ENCODE peak calls at places on chromosomes 11 and 22, in five cellular contexts. One of them, this sample, is unnamed.

GRCh38 chr11:16148301-16148787 is 208.0 kb downstream of the SOX6 start:
- DNase-seq in sciatic nerve: peak
- DNase-seq in fibroblast of the aortic adventitia: no peak
- DNase-seq in naive thymus-derived CD4-positive, alpha-beta T cell: no peak
- DNase-seq in A549: no peak
- DNase-seq in this sample: no peak

GRCh38 chr11:117610045-117610444 is 187.0 kb downstream of the DSCAML1 start:
- DNase-seq in naive thymus-derived CD4-positive, alpha-beta T cell: peak
- DNase-seq in A549: peak
- DNase-seq in sciatic nerve: peak
- DNase-seq in fibroblast of the aortic adventitia: peak
- DNase-seq in this sample: no peak

GRCh38 chr11:132126973-132127900 is 756.8 kb downstream of the NTM start:
- DNase-seq in naive thymus-derived CD4-positive, alpha-beta T cell: no peak
- DNase-seq in A549: no peak
- DNase-seq in sciatic nerve: peak
- DNase-seq in fibroblast of the aortic adventitia: peak
- DNase-seq in this sample: peak

GRCh38 chr11:118740892-118741291 is 50.1 kb downstream of the DDX6 start:
- DNase-seq in sciatic nerve: no peak
- DNase-seq in fibroblast of the aortic adventitia: no peak
- DNase-seq in A549: no peak
- DNase-seq in naive thymus-derived CD4-positive, alpha-beta T cell: no peak
- DNase-seq in this sample: no peak

GRCh38 chr11:120034176-120034575 is 103.7 kb downstream of the TRIM29 start:
- DNase-seq in sciatic nerve: no peak
- DNase-seq in naive thymus-derived CD4-positive, alpha-beta T cell: no peak
- DNase-seq in A549: no peak
- DNase-seq in fibroblast of the aortic adventitia: no peak
- DNase-seq in this sample: no peak

GRCh38 chr11:78373689-78374088 is 43.9 kb downstream of the GAB2 start:
- DNase-seq in fibroblast of the aortic adventitia: no peak
- DNase-seq in sciatic nerve: no peak
- DNase-seq in naive thymus-derived CD4-positive, alpha-beta T cell: no peak
- DNase-seq in A549: no peak
- DNase-seq in this sample: no peak

GRCh38 chr22:37777122-37777687 is 30.5 kb upstream of the GCAT start:
- DNase-seq in sciatic nerve: no peak
- DNase-seq in fibroblast of the aortic adventitia: peak
- DNase-seq in naive thymus-derived CD4-positive, alpha-beta T cell: no peak
- DNase-seq in A549: no peak
- DNase-seq in this sample: peak

GRCh38 chr22:27990451-27990840 is 71.4 kb upstream of the PITPNB start:
- DNase-seq in naive thymus-derived CD4-positive, alpha-beta T cell: no peak
- DNase-seq in sciatic nerve: peak
- DNase-seq in A549: no peak
- DNase-seq in fibroblast of the aortic adventitia: no peak
- DNase-seq in this sample: no peak

GRCh38 chr11:75768112-75768908 is at the start of gene DGAT2:
- DNase-seq in fibroblast of the aortic adventitia: peak
- DNase-seq in naive thymus-derived CD4-positive, alpha-beta T cell: peak
- DNase-seq in sciatic nerve: peak
- DNase-seq in A549: peak
- DNase-seq in this sample: peak

GRCh38 chr11:67466962-67467771 is 1.9 kb downstream of the TMEM134 start:
- DNase-seq in naive thymus-derived CD4-positive, alpha-beta T cell: no peak
- DNase-seq in sciatic nerve: no peak
- DNase-seq in fibroblast of the aortic adventitia: no peak
- DNase-seq in A549: no peak
- DNase-seq in this sample: no peak

GRCh38 chr11:30459821-30460220 is 126.3 kb downstream of the MPPED2 start:
- DNase-seq in sciatic nerve: no peak
- DNase-seq in naive thymus-derived CD4-positive, alpha-beta T cell: no peak
- DNase-seq in A549: no peak
- DNase-seq in fibroblast of the aortic adventitia: no peak
- DNase-seq in this sample: no peak

GRCh38 chr11:70567680-70568503 is 169.6 kb downstream of the CTTN start:
- DNase-seq in naive thymus-derived CD4-positive, alpha-beta T cell: no peak
- DNase-seq in fibroblast of the aortic adventitia: peak
- DNase-seq in A549: no peak
- DNase-seq in sciatic nerve: no peak
- DNase-seq in this sample: peak

GRCh38 chr11:34028407-34028804 is 23.1 kb upstream of the CAPRIN1 start:
- DNase-seq in sciatic nerve: no peak
- DNase-seq in naive thymus-derived CD4-positive, alpha-beta T cell: no peak
- DNase-seq in A549: no peak
- DNase-seq in fibroblast of the aortic adventitia: peak
- DNase-seq in this sample: peak

GRCh38 chr11:69525516-69526452 is 44.3 kb downstream of the LINC01488 start:
- DNase-seq in sciatic nerve: no peak
- DNase-seq in naive thymus-derived CD4-positive, alpha-beta T cell: no peak
- DNase-seq in fibroblast of the aortic adventitia: no peak
- DNase-seq in A549: no peak
- DNase-seq in this sample: no peak

GRCh38 chr11:131591051-131591461 is 220.6 kb downstream of the NTM start:
- DNase-seq in naive thymus-derived CD4-positive, alpha-beta T cell: no peak
- DNase-seq in fibroblast of the aortic adventitia: no peak
- DNase-seq in sciatic nerve: no peak
- DNase-seq in A549: no peak
- DNase-seq in this sample: no peak

GRCh38 chr11:63911440-63911839 is 5.5 kb downstream of the RCOR2 start:
- DNase-seq in naive thymus-derived CD4-positive, alpha-beta T cell: no peak
- DNase-seq in sciatic nerve: no peak
- DNase-seq in A549: no peak
- DNase-seq in fibroblast of the aortic adventitia: no peak
- DNase-seq in this sample: no peak

GRCh38 chr22:36594569-36594968 is 65.6 kb upstream of the EIF3D start:
- DNase-seq in fibroblast of the aortic adventitia: no peak
- DNase-seq in sciatic nerve: no peak
- DNase-seq in naive thymus-derived CD4-positive, alpha-beta T cell: no peak
- DNase-seq in A549: no peak
- DNase-seq in this sample: no peak

GRCh38 chr11:126855536-126855935 is 145.0 kb downstream of the KIRREL3 start:
- DNase-seq in A549: no peak
- DNase-seq in fibroblast of the aortic adventitia: no peak
- DNase-seq in sciatic nerve: no peak
- DNase-seq in naive thymus-derived CD4-positive, alpha-beta T cell: no peak
- DNase-seq in this sample: no peak

GRCh38 chr11:115241899-115242298 is 262.3 kb downstream of the CADM1 start:
- DNase-seq in naive thymus-derived CD4-positive, alpha-beta T cell: no peak
- DNase-seq in A549: no peak
- DNase-seq in fibroblast of the aortic adventitia: no peak
- DNase-seq in sciatic nerve: no peak
- DNase-seq in this sample: no peak

GRCh38 chr11:23570828-23571227 is 710.6 kb upstream of the CCDC179 start:
- DNase-seq in sciatic nerve: no peak
- DNase-seq in fibroblast of the aortic adventitia: peak
- DNase-seq in naive thymus-derived CD4-positive, alpha-beta T cell: no peak
- DNase-seq in A549: no peak
- DNase-seq in this sample: no peak

GRCh38 chr11:111512296-111513239 is at the start of gene BTG4:
- DNase-seq in sciatic nerve: peak
- DNase-seq in naive thymus-derived CD4-positive, alpha-beta T cell: peak
- DNase-seq in fibroblast of the aortic adventitia: no peak
- DNase-seq in A549: peak
- DNase-seq in this sample: no peak

GRCh38 chr11:6553634-6554033 is 49.8 kb downstream of the RRP8 start:
- DNase-seq in naive thymus-derived CD4-positive, alpha-beta T cell: no peak
- DNase-seq in sciatic nerve: no peak
- DNase-seq in A549: no peak
- DNase-seq in fibroblast of the aortic adventitia: no peak
- DNase-seq in this sample: no peak